ENCODE peak calls at places on chromosome 21, in seven cellular contexts. B, N, Q, P, X, J and O are unnamed samples.

GRCh38 chr21:27802816-27803475 is 836.1 kb upstream of the ADAMTS5 start:
- DNase-seq in Q (peak), B (peak), N (no peak), X (peak), J (no peak), P (no peak), O (no peak)

GRCh38 chr21:44924611-44925010 is 3.9 kb upstream of the ITGB2 start:
- DNase-seq in P (no peak), N (no peak), B (no peak), Q (no peak), J (no peak), X (no peak), O (no peak)

GRCh38 chr21:38531610-38532009 is 33.3 kb upstream of the ERG start:
- DNase-seq in P (no peak), J (peak), Q (no peak), X (no peak), N (no peak), B (no peak), O (no peak)

GRCh38 chr21:33437140-33437539 is 33.9 kb downstream of the IFNGR2 start:
- DNase-seq in J (no peak), B (no peak), X (no peak), Q (no peak), N (no peak), P (no peak), O (no peak)

GRCh38 chr21:33394260-33394659 is 9.0 kb upstream of the IFNGR2 start:
- DNase-seq in P (no peak), Q (no peak), N (no peak), X (no peak), J (peak), B (no peak), O (no peak)

GRCh38 chr21:30831194-30831765 is 1.7 kb upstream of the KRTAP7-1 start:
- DNase-seq in X (no peak), N (no peak), J (no peak), B (peak), P (no peak), Q (no peak), O (peak)

GRCh38 chr21:17370750-17371325 is 142.0 kb upstream of the CXADR start:
- DNase-seq in J (no peak), P (no peak), N (no peak), B (no peak), Q (no peak), X (no peak), O (no peak)

GRCh38 chr21:46048926-46049889 is 48.7 kb upstream of the COL6A2 start:
- DNase-seq in X (peak), J (peak), B (no peak), Q (no peak), N (no peak), P (peak), O (no peak)

GRCh38 chr21:35923971-35924370 is 136.4 kb downstream of the SETD4 start:
- DNase-seq in Q (no peak), X (no peak), J (no peak), B (no peak), N (no peak), P (no peak), O (no peak)

GRCh38 chr21:38567577-38568360 is 69.5 kb upstream of the ERG start:
- DNase-seq in J (no peak), B (no peak), X (no peak), N (no peak), Q (no peak), P (no peak), O (no peak)

GRCh38 chr21:15159382-15160020 is 94.7 kb upstream of the NRIP1 start:
- DNase-seq in X (no peak), Q (no peak), B (no peak), P (no peak), N (no peak), J (no peak), O (no peak)

GRCh38 chr21:46084041-46084561 is 13.8 kb upstream of the COL6A2 start:
- DNase-seq in B (no peak), P (no peak), J (peak), X (no peak), Q (no peak), N (no peak), O (no peak)

GRCh38 chr21:17560377-17560776 is 47.5 kb downstream of the CXADR start:
- DNase-seq in B (no peak), N (no peak), J (no peak), P (no peak), X (no peak), Q (no peak), O (no peak)

GRCh38 chr21:35882791-35883240 is 177.5 kb downstream of the SETD4 start:
- DNase-seq in J (no peak), B (no peak), N (no peak), X (no peak), P (no peak), Q (no peak), O (no peak)

GRCh38 chr21:34186119-34186719 is 112.8 kb downstream of the MRPS6 start:
- DNase-seq in P (no peak), J (peak), X (no peak), B (no peak), N (no peak), Q (no peak), O (no peak)